ENCODE peak calls at places on chromosomes 1 and 21, in eight cellular contexts. L is adrenal gland; S is Panc1; H is heart left ventricle; P is MM.1S; N is cardiac muscle cell; O is CD4-positive, alpha-beta T cell; B is PC-3. D is an unnamed sample.

GRCh38 chr1:243979396-243979795 is 71.7 kb upstream of the ZBTB18 start:
- DNase-seq in L (no peak), S (no peak), H (no peak), P (no peak), N (no peak), O (no peak), B (no peak), D (no peak)

GRCh38 chr1:68975534-68975933 is 478.7 kb upstream of the DEPDC1 start:
- DNase-seq in L (no peak), S (no peak), H (no peak), P (no peak), N (peak), O (no peak), B (peak), D (no peak)

GRCh38 chr1:156136970-156137483 is 16.4 kb upstream of the SEMA4A start:
- DNase-seq in L (no peak), S (no peak), H (no peak), P (no peak), N (no peak), O (no peak), B (no peak), D (no peak)

GRCh38 chr1:229147086-229147485 is 123.8 kb upstream of the RAB4A start:
- DNase-seq in L (no peak), S (no peak), H (no peak), P (no peak), N (peak), O (no peak), B (no peak), D (no peak)

GRCh38 chr1:15975358-15975804 is 520 bp downstream of the ZBTB17 start:
- DNase-seq in L (peak), S (no peak), H (peak), P (peak), N (peak), O (peak), B (peak), D (peak)

GRCh38 chr1:201748331-201748730 is 80.6 kb upstream of the IPO9 start:
- DNase-seq in L (no peak), S (no peak), H (no peak), P (no peak), N (peak), O (no peak), B (peak), D (no peak)

GRCh38 chr1:244454412-244454811 is 2.7 kb upstream of the ADSS2 start:
- DNase-seq in L (no peak), S (no peak), H (no peak), P (no peak), N (no peak), O (no peak), B (no peak), D (no peak)

GRCh38 chr1:248853668-248854375 is 5.1 kb downstream of the ZNF692 start:
- DNase-seq in L (peak), S (no peak), H (no peak), P (no peak), N (no peak), O (no peak), B (no peak), D (no peak)

GRCh38 chr1:51924455-51924854 is 45.9 kb upstream of the NRDC start:
- DNase-seq in L (no peak), S (no peak), H (no peak), P (no peak), N (no peak), O (no peak), B (peak), D (no peak)

GRCh38 chr1:14733053-14733778 is 134.7 kb downstream of the KAZN start:
- DNase-seq in L (no peak), S (no peak), H (no peak), P (peak), N (no peak), O (no peak), B (no peak), D (no peak)

GRCh38 chr21:17105972-17106371 is 406.9 kb upstream of the CXADR start:
- DNase-seq in L (no peak), S (no peak), H (no peak), P (no peak), N (no peak), O (no peak), B (no peak), D (no peak)

GRCh38 chr1:166971252-166971651 is 4.1 kb downstream of the ILDR2 start:
- DNase-seq in L (no peak), S (no peak), H (no peak), P (no peak), N (no peak), O (no peak), B (no peak), D (no peak)

GRCh38 chr1:154712166-154712838 is 104.3 kb upstream of the ADAR start:
- DNase-seq in L (no peak), S (no peak), H (no peak), P (no peak), N (no peak), O (no peak), B (no peak), D (no peak)

GRCh38 chr1:16243936-16244649 is 7.1 kb upstream of the CPLANE2 start:
- DNase-seq in L (peak), S (peak), H (peak), P (peak), N (peak), O (peak), B (peak), D (peak)

GRCh38 chr21:17793675-17794123 is 25.5 kb downstream of the C21orf91 start:
- DNase-seq in L (no peak), S (no peak), H (no peak), P (peak), N (peak), O (no peak), B (no peak), D (no peak)

GRCh38 chr1:109914587-109915240 is 4.1 kb downstream of the CSF1 start:
- DNase-seq in L (no peak), S (no peak), H (no peak), P (no peak), N (peak), O (no peak), B (no peak), D (no peak)

GRCh38 chr1:234345237-234345636 is 28.0 kb upstream of the COA6 start:
- DNase-seq in L (no peak), S (no peak), H (no peak), P (no peak), N (no peak), O (no peak), B (no peak), D (no peak)

DNA sequence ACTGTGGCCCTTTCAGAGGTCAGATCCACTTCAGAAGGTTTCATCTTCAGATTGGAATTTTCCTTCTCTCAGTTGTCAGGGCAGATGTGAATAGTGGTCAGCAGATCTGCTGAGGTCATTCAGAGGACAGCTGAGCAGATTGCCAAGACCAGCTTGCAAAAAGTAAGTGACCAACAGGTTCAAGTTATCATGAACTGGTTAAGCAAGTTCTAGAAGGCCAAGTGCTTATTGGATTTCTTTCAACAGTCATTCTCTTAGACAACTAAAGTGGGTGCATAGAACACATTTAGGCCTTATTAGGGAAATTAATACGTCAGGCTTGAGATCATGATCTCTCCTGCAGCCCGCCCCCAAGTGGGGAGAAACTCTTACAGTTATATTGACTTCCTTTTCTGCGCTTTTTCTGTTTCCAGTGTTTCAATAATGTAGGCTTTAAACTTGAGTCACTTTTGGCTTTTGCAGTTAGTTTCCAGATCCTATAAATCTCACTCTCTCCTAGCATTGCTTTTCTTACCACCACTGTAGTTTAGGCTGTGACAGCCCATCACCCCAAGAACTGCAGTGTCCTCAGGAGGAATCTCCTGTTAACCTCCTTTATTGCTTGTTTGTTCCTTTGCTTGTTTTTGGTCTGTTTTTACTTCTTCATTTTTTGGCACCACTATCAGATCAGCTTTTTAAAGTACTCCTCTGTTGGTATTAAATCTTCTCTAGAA is 96.4 kb downstream of the C1orf21 start:
- DNase-seq in L (peak), S (no peak), H (peak), P (peak), N (peak), O (no peak), B (peak), D (no peak)
- TF ChIP-seq CTCF in L (peak), S (no peak), H (no peak), P (no peak), N (no peak), O (no peak), B (no peak), D (no peak)

DNA sequence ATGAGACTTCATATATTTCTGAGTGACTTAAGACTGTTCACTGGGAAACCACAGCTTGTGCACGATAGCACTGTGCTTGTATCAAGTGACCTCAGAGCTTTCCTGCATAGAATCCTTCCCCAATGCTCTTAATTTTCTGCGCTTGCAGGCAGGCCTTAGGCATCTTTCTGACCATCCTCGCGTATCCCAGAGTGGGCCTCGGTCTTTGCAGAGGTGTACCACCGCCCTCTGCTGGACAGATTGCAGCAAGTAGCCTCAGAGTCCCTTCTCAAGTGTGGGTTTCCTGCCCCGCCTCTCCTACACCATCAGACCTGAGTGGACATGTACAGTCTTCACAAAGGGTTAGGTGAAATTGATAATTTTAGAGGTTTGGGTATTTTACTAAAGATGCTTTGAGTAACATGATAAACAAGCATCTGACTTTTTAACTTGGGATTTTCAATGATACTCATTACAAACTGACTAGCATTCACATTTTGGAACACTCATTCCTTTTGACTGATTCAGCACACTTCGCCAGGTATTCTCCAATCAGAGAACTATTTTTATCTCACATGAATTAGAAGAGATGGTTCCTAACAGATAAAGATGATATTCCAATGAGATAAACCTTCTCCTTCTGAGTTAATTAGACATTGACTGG is 246.5 kb upstream of the USP25 start:
- DNase-seq in L (peak), S (peak), H (peak), P (peak), N (peak), O (peak), B (peak), D (peak)
- TF ChIP-seq CTCF in L (peak), S (peak), H (peak), P (peak), N (peak), O (peak), B (peak), D (peak)

GRCh38 chr1:25037174-25038074 is 107.3 kb upstream of the RUNX3 start:
- DNase-seq in L (peak), S (peak), H (peak), P (peak), N (peak), O (peak), B (peak), D (no peak)
- TF ChIP-seq CTCF in L (peak), S (peak), H (no peak), P (peak), N (peak), O (peak), B (peak), D (peak)

DNA sequence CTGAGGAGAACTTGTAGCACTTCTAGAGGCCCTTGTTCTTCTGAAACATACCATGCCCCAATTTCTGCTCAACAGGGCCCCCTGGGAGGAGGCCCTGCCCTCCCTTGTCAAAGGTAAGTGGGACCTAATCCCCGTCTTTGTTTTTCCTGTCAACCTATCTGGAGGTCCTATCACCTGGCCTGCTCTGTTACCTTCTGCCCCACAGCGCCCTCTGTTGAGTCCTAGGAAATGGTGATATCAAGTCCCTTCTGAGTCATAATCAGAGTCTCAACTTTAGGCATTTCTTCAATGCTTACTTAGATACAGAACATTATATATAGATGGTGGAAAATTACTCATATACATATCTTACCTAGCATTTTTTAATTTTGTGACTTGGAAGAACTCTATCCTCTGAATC is 28.2 kb upstream of the FCRL4 start:
- DNase-seq in L (no peak), S (no peak), H (no peak), P (peak), N (no peak), O (no peak), B (peak), D (no peak)
- TF ChIP-seq CTCF in L (no peak), S (peak), H (no peak), P (peak), N (no peak), O (no peak), B (peak), D (peak)

DNA sequence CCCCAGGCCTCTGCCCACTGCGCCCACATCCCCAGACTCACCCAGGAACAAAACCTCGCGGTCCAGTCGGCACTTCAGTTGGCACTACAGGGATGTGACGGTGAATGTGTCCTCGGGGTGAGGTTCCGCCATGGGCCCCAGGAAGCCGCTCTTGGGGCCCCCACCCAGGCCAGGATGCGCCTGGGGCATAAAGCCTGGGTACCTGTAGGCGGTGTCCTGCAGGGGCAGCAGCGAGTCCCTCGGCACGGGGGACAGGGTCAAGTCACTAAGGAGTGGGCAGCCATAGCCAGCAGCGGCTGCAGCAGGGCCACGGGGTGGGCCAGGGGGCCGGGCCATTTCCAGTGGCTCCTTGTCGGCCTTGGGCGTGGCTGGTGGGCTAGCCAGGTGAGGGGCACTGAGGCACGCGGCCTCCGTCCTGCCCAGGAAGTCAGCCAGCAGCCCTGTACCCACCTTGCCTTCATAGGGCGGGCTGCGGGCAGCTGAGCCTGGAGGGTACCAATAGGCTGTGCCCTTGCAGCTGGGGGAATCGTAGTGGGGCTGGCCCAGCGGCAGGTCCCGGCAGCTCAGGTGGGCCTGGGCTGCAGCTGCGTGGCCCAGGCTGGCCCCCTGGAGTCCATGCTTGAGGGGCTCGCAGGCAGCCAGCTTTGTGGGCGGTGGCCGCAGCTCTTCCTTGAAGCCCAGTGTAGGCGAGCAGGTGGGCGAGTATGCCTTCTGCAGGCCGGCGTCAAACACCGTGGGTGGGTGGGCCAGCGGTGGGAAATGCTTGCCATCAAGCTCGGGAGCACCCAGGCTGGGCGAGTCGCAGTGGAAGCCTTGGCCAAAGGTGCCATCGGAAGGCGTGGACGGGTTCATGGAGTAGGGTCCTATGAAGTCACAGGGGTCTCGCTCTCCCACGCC is 56.5 kb downstream of the AHDC1 start:
- DNase-seq in L (no peak), S (no peak), H (no peak), P (no peak), N (no peak), O (no peak), B (no peak), D (no peak)
- TF ChIP-seq CTCF in L (peak), S (no peak), H (no peak), P (no peak), N (peak), O (no peak), B (peak), D (no peak)

DNA sequence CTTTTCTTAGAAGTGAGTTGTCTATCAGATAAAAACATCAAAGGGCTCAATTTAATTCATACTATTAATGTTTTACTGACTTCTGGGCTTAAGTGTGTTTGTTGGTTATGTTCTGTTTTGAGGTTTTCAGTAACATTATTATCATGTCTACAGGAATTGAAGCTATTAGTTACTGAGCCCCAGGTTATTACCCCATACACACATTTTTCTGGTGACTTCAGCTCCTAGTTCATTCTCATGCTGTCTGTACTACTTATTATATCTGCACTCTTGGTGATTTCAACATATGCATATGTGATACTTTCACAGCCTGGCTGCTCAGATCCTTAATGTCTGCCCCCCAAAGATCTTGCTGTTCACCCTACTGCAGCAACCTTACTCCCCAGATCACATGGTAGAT is 27.0 kb upstream of the SGIP1 start:
- DNase-seq in L (no peak), S (no peak), H (no peak), P (no peak), N (peak), O (no peak), B (no peak), D (no peak)
- TF ChIP-seq CTCF in L (no peak), S (no peak), H (no peak), P (no peak), N (no peak), O (no peak), B (no peak), D (no peak)

GRCh38 chr1:115466433-115466832 is 128.4 kb upstream of the NGF start:
- DNase-seq in L (no peak), S (no peak), H (no peak), P (no peak), N (peak), O (no peak), B (no peak), D (no peak)
- TF ChIP-seq CTCF in L (no peak), S (no peak), H (no peak), P (no peak), N (peak), O (no peak), B (peak), D (peak)

D was measured in progenitor cell of endocrine pancreas.